ENCODE peak calls at places on chromosomes 11 and 22, in eight cellular contexts. A, G, C, P, S, Z, M and Y are unnamed samples.

GRCh38 chr11:69611548-69612526 is 29.1 kb upstream of the CCND1 start:
- DNase-seq in A (no peak), G (no peak), C (no peak), P (no peak), S (no peak), Z (peak; percentile 44), M (peak; percentile 31), Y (no peak)

GRCh38 chr11:65334696-65335295 is 1.1 kb downstream of the DPF2 start:
- DNase-seq in A (no peak), G (no peak), C (no peak), P (no peak), S (no peak), Z (no peak), M (no peak), Y (no peak)

GRCh38 chr22:22961574-22961973 is 74.0 kb downstream of the IGLL5 start:
- DNase-seq in A (no peak), G (no peak), C (no peak), P (no peak), S (no peak), Z (no peak), M (no peak), Y (no peak)

GRCh38 chr11:69877235-69877634 is 58.0 kb upstream of the FGF3 start:
- DNase-seq in A (no peak), G (peak; percentile 5), C (peak; percentile 7), P (no peak), S (no peak), Z (no peak), M (no peak), Y (no peak)

GRCh38 chr22:30868663-30869385 is 99.8 kb downstream of the MORC2 start:
- DNase-seq in A (no peak), G (peak; percentile 8), C (peak; percentile 24), P (no peak), S (no peak), Z (no peak), M (peak; percentile 75), Y (no peak)

GRCh38 chr11:105611837-105612480 is 2.1 kb downstream of the GRIA4 start:
- DNase-seq in A (no peak), G (no peak), C (no peak), P (no peak), S (no peak), Z (no peak), M (no peak), Y (no peak)

GRCh38 chr22:50605349-50606074 is 4.9 kb downstream of the MAPK8IP2 start:
- DNase-seq in A (no peak), G (no peak), C (no peak), P (no peak), S (no peak), Z (no peak), M (no peak), Y (no peak)

GRCh38 chr22:50247748-50248147 is 2.9 kb upstream of the TUBGCP6 start:
- DNase-seq in A (no peak), G (no peak), C (no peak), P (peak; percentile 54), S (peak; percentile 74), Z (peak; percentile 81), M (peak; percentile 61), Y (peak; percentile 58)

GRCh38 chr22:17387356-17387755 is 18.1 kb downstream of the CECR2 start:
- DNase-seq in A (no peak), G (no peak), C (no peak), P (no peak), S (no peak), Z (no peak), M (no peak), Y (no peak)

GRCh38 chr11:17992916-17993315 is 19.9 kb downstream of the SERGEF start:
- DNase-seq in A (no peak), G (no peak), C (no peak), P (no peak), S (peak; percentile 10), Z (no peak), M (no peak), Y (no peak)

GRCh38 chr11:122733301-122733686 is 77.8 kb downstream of the UBASH3B start:
- DNase-seq in A (peak; percentile 73), G (no peak), C (peak; percentile 60), P (peak; percentile 54), S (peak; percentile 63), Z (peak; percentile 87), M (peak; percentile 92), Y (no peak)

GRCh38 chr11:1548221-1549070 is 23.6 kb downstream of the DUSP8 start:
- DNase-seq in A (peak; percentile 86), G (peak; percentile 76), C (peak; percentile 87), P (peak; percentile 71), S (peak; percentile 93), Z (peak; percentile 55), M (peak; percentile 42), Y (no peak)

GRCh38 chr11:130076774-130077481 is 7.2 kb downstream of the APLP2 start:
- DNase-seq in A (no peak), G (no peak), C (no peak), P (no peak), S (no peak), Z (no peak), M (no peak), Y (no peak)

GRCh38 chr22:49149721-49150608 is 677.7 kb downstream of the BRD1 start:
- DNase-seq in A (no peak), G (no peak), C (no peak), P (no peak), S (no peak), Z (no peak), M (no peak), Y (no peak)

GRCh38 chr22:45804986-45805325 is 133.3 kb downstream of the ATXN10 start:
- DNase-seq in A (no peak), G (no peak), C (no peak), P (peak; percentile 89), S (no peak), Z (peak; percentile 96), M (peak; percentile 98), Y (no peak)
- H3K27ac ChIP-seq in A (no peak overlapping the region), G (no peak overlapping the region), C (no peak overlapping the region), P (peak overlapping the region; percentile 78), S (no peak overlapping the region), Z (no peak overlapping the region), M (no peak overlapping the region), Y (no peak overlapping the region)

GRCh38 chr11:119730347-119730613 is 1.3 kb upstream of the NECTIN1 start:
- DNase-seq in A (no peak), G (no peak), C (no peak), P (no peak), S (no peak), Z (no peak), M (no peak), Y (no peak)
- H3K4me3 ChIP-seq in A (peak overlapping the region; percentile 91), G (peak overlapping the region; percentile 66), C (peak overlapping the region; percentile 82), P (peak overlapping the region; percentile 81), S (no peak overlapping the region), Z (no peak overlapping the region), M (no peak overlapping the region), Y (no peak overlapping the region)

DNA sequence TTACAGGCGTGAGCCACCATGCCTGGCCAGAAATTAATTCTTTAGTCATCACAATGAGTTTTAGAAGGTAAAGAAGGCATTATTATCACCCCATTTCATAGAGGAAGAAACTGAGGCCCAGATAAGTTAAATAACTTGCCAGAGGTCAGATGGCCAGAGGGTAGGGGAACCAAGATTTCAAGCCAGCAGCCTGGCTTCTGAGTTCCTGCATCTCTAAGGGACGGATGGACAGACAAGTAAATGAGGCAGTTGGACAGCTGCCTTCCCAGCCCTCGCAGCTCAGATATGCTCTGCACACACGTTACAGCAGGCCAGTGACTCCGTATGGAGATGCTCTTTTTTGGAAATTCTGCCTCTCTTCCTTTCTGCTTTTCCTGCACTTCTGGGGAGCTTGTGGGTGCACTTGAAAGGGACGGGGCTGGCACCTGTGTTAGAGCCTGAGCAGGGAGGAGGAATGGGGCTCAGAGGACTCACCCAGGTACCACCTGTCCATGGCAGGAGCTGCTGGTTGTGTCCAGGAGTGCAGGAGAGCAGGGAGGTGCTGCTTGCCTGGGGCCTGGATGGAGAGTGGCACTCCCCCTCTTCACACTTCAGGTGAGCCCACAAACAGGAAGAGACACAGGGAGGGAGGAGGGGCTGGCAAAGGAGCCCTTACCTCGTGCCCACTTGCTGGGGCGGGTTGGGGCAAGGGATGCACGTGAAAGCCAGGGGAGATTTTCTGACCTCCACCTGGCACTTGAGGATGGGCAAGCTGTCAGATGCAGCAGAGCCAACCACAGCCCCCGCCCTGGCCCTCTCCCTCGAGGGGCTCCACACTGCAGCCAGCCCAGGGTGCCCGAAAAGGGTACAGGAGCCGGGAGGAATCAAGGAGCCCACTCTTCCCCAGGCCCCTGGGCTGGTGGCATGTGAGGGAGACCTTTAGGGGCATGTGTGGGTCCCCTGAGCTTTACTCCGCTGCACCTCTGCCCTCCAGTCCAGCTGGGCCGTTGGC is 3.3 kb upstream of the FXYD2 start:
- DNase-seq in A (peak; percentile 29), G (peak; percentile 14), C (no peak), P (no peak), S (peak; percentile 42), Z (no peak), M (no peak), Y (peak; percentile 70)
- H3K4me1 ChIP-seq in A (peaks cover 53% of the 10 kb centered on the region), G (no peaks in the 10 kb centered on the region), C (peaks cover 55% of the 10 kb centered on the region), P (peaks cover 60% of the 10 kb centered on the region), S (peaks cover 77% of the 10 kb centered on the region), Z (peaks cover 4% of the 10 kb centered on the region), M (peaks cover 10% of the 10 kb centered on the region), Y (peaks cover 56% of the 10 kb centered on the region)

GRCh38 chr11:8930456-8931175 is 2.1 kb downstream of the C11orf16 start:
- DNase-seq in A (no peak), G (no peak), C (no peak), P (no peak), S (no peak), Z (no peak), M (no peak), Y (no peak)
- H3K27ac ChIP-seq in A (no peak overlapping the region), G (no peak overlapping the region), C (no peak overlapping the region), P (no peak overlapping the region), S (no peak overlapping the region), Z (no peak overlapping the region), M (no peak overlapping the region), Y (no peak overlapping the region)

GRCh38 chr11:74168838-74169237 is 2.0 kb downstream of the C2CD3 start:
- DNase-seq in A (no peak), G (no peak), C (no peak), P (no peak), S (no peak), Z (no peak), M (no peak), Y (no peak)
- H3K4me3 ChIP-seq in A (no peak overlapping the region), G (no peak overlapping the region), C (no peak overlapping the region), P (peak overlapping the region; percentile 81), S (no peak overlapping the region), Z (no peak overlapping the region), M (no peak overlapping the region), Y (no peak overlapping the region)

GRCh38 chr22:38981005-38981658 is 1.0 kb upstream of the APOBEC3B start:
- DNase-seq in A (no peak), G (peak; percentile 60), C (no peak), P (peak; percentile 20), S (peak; percentile 80), Z (peak; percentile 49), M (peak; percentile 31), Y (peak; percentile 16)
- H3K4me1 ChIP-seq in A (no peaks in the 10 kb centered on the region), G (no peaks in the 10 kb centered on the region), C (no peaks in the 10 kb centered on the region), P (peaks cover 13% of the 10 kb centered on the region), S (peaks cover 50% of the 10 kb centered on the region), Z (no peaks in the 10 kb centered on the region), M (peaks cover 8% of the 10 kb centered on the region), Y (peaks cover 19% of the 10 kb centered on the region)